ENCODE peak calls at places on chromosomes 5 and 9, in seven cellular contexts. S, L, J, W, G, U and D are unnamed samples. For H3K9me2, the result is how much of the 10 kb centered on the place peaks cover.

GRCh38 chr9:98365227-98365669 is 109.8 kb upstream of the TBC1D2 start:
- DNase-seq in S (peak), L (peak), J (peak), W (no peak), G (peak), U (no peak), D (peak)

GRCh38 chr9:89154651-89155336 is 23.8 kb downstream of the SHC3 start:
- DNase-seq in S (no peak), L (peak), J (no peak), W (no peak), G (peak), U (no peak), D (peak)

GRCh38 chr5:50580506-50580905 is 85.9 kb upstream of the PARP8 start:
- DNase-seq in S (no peak), L (no peak), J (no peak), W (no peak), G (no peak), U (no peak), D (peak)

GRCh38 chr5:149323235-149324205 is 21.8 kb upstream of the GRPEL2 start:
- DNase-seq in S (no peak), L (peak), J (no peak), W (no peak), G (no peak), U (peak), D (no peak)

GRCh38 chr9:133428579-133429215 is 6.5 kb downstream of the ADAMTS13 start:
- DNase-seq in S (peak), L (peak), J (no peak), W (peak), G (no peak), U (peak), D (no peak)

GRCh38 chr5:135007305-135007704 is 26.7 kb downstream of the PITX1 start:
- DNase-seq in S (no peak), L (no peak), J (no peak), W (peak), G (no peak), U (no peak), D (no peak)

GRCh38 chr9:81613002-81613750 is 76.2 kb downstream of the TLE1 start:
- DNase-seq in S (no peak), L (peak), J (no peak), W (peak), G (no peak), U (peak), D (no peak)

GRCh38 chr5:118628672-118629354 is 359.5 kb downstream of the DTWD2 start:
- DNase-seq in S (peak), L (no peak), J (no peak), W (no peak), G (no peak), U (no peak), D (no peak)

GRCh38 chr5:58318468-58318867 is 141.4 kb downstream of the PLK2 start:
- DNase-seq in S (no peak), L (peak), J (no peak), W (no peak), G (no peak), U (no peak), D (peak)

GRCh38 chr5:117486879-117487391 is 912.3 kb upstream of the SEMA6A start:
- DNase-seq in S (no peak), L (no peak), J (no peak), W (no peak), G (peak), U (peak), D (no peak)

GRCh38 chr5:124604419-124604818 is 142.0 kb downstream of the ZNF608 start:
- DNase-seq in S (no peak), L (no peak), J (no peak), W (no peak), G (no peak), U (no peak), D (no peak)

GRCh38 chr9:96009690-96010477 is 134.4 kb downstream of the ERCC6L2 start:
- DNase-seq in S (no peak), L (no peak), J (peak), W (no peak), G (no peak), U (no peak), D (peak)

GRCh38 chr9:36991516-36992134 is 42.4 kb downstream of the PAX5 start:
- DNase-seq in S (peak), L (no peak), J (peak), W (peak), G (peak), U (no peak), D (peak)

GRCh38 chr5:8576178-8576577 is 707.2 kb downstream of the MTRR start:
- DNase-seq in S (peak), L (peak), J (no peak), W (no peak), G (no peak), U (no peak), D (no peak)

GRCh38 chr5:128693779-128694178 is 155.7 kb upstream of the FBN2 start:
- DNase-seq in S (no peak), L (peak), J (no peak), W (no peak), G (no peak), U (no peak), D (no peak)

GRCh38 chr9:133803028-133803585 is 65.0 kb upstream of the SARDH start:
- DNase-seq in S (no peak), L (peak), J (no peak), W (no peak), G (no peak), U (no peak), D (no peak)

GRCh38 chr5:132827943-132828673 is 2.3 kb downstream of the SHROOM1 start:
- DNase-seq in S (no peak), L (no peak), J (no peak), W (no peak), G (no peak), U (no peak), D (no peak)

DNA sequence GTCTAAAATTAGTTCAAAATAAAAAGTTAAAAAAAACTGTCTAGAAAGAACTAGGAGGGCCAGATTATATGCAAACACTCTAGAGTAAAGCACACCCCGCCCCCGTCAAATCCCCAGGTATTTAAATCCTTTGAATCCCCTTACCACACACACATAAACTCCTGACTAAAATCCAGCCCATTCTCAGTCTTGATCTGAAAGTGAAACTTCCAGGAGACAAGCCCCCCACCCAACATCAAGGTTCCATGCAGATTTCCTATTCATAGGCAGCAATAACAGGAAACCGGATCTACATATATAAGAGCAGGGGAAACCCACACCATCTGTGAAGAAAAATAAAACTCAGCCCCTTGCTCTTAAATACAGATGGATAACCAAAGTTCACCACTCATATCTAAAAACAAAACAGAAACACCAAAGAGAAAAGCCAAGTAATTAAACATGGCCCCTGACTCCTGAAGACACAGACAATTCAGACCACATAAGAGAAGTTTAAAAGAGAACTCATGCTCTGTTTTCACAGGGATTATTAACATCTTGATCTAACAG is 42.3 kb downstream of the MARCHF3 start:
- DNase-seq in S (no peak), L (no peak), J (peak), W (no peak), G (no peak), U (no peak), D (no peak)
- H3K4me3 ChIP-seq in S (peak), L (no peak), J (peak), W (no peak), G (no peak), U (no peak), D (no peak)

GRCh38 chr5:32157078-32157477 is 17.0 kb downstream of the GOLPH3 start:
- DNase-seq in S (no peak), L (no peak), J (no peak), W (no peak), G (no peak), U (no peak), D (no peak)

GRCh38 chr5:32158679-32158975 is 15.5 kb downstream of the GOLPH3 start:
- DNase-seq in S (no peak), L (no peak), J (no peak), W (no peak), G (no peak), U (no peak), D (no peak)

GRCh38 chr5:32159328-32160072 is 14.6 kb downstream of the GOLPH3 start:
- DNase-seq in S (no peak), L (no peak), J (no peak), W (no peak), G (no peak), U (no peak), D (no peak)

GRCh38 chr5:32155211-32155610 is 18.9 kb downstream of the GOLPH3 start:
- DNase-seq in S (no peak), L (no peak), J (no peak), W (no peak), G (no peak), U (no peak), D (no peak)

DNA sequence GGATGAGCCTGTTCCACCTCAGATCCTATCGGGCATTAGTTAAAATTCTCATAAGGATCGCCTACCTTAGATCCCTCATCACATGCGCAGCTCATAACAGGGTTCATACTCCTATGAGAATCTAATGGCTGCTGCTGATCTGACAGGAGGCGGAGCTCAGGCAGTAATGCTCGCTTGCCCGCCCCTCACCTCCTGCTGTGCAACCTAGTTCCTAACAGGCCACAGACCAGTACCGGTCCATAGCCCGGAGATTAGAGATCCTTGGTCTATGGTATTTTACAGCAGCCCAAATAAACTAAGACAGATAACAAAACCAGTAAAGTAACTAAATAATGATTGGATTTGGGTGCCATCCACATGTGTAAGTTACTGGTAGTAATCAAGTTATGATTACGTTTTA is 17.5 kb downstream of the GOLPH3 start:
- DNase-seq in S (peak), L (no peak), J (no peak), W (no peak), G (no peak), U (no peak), D (no peak)
- H3K9me2 ChIP-seq in S (under half), L (under half), J (under half), W (under half), G (under half), U (under half), D (under half)

GRCh38 chr9:130030821-130031481 is 12.0 kb downstream of the FNBP1 start:
- DNase-seq in S (no peak), L (no peak), J (no peak), W (no peak), G (no peak), U (no peak), D (no peak)

GRCh38 chr9:130039504-130040147 is 3.4 kb downstream of the FNBP1 start:
- DNase-seq in S (peak), L (no peak), J (peak), W (peak), G (no peak), U (no peak), D (peak)

GRCh38 chr9:130040901-130041647 is 1.9 kb downstream of the FNBP1 start:
- DNase-seq in S (no peak), L (no peak), J (no peak), W (no peak), G (no peak), U (no peak), D (no peak)

GRCh38 chr9:130034570-130034969 is 8.4 kb downstream of the FNBP1 start:
- DNase-seq in S (no peak), L (peak), J (no peak), W (no peak), G (no peak), U (no peak), D (peak)

GRCh38 chr9:130036099-130036498 is 6.9 kb downstream of the FNBP1 start:
- DNase-seq in S (no peak), L (peak), J (no peak), W (no peak), G (no peak), U (no peak), D (peak)
- H3K4me3 ChIP-seq in S (no peak), L (no peak), J (no peak), W (no peak), G (no peak), U (no peak), D (no peak)

GRCh38 chr9:6609499-6610016 is 36.0 kb downstream of the GLDC start:
- DNase-seq in S (no peak), L (no peak), J (no peak), W (no peak), G (no peak), U (no peak), D (no peak)

GRCh38 chr9:6600006-6600405 is 45.5 kb downstream of the GLDC start:
- DNase-seq in S (no peak), L (no peak), J (no peak), W (no peak), G (no peak), U (no peak), D (no peak)

GRCh38 chr9:6610073-6610472 is 35.5 kb downstream of the GLDC start:
- DNase-seq in S (no peak), L (no peak), J (no peak), W (no peak), G (no peak), U (no peak), D (no peak)

GRCh38 chr9:6600426-6600825 is 45.1 kb downstream of the GLDC start:
- DNase-seq in S (no peak), L (no peak), J (no peak), W (no peak), G (no peak), U (no peak), D (no peak)

DNA sequence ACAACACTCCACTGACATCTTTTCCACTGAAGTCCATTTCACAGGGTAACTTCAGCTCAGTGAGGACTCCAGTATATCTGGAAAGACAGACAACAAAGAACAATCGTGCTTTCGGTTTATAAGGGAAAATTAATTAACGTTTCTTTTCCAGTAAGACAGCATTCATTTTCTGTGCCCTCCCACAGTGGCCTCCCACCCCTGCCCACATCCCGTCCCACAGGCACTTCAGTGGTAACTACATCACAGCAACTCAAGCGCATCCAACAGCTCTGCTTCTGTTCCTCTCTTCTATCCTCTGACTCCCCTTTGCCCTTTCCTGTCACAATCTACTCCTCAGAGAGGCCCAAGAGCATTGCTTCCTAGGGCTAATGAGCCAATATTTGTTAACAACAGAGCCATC is 40.3 kb downstream of the GLDC start:
- DNase-seq in S (no peak), L (no peak), J (no peak), W (no peak), G (no peak), U (no peak), D (no peak)
- H3K9me2 ChIP-seq in S (under half), L (under half), J (under half), W (under half), G (under half), U (under half), D (under half)

GRCh38 chr9:131738838-131739191 is 1.1 kb downstream of the RAPGEF1 start:
- DNase-seq in S (peak), L (peak), J (peak), W (no peak), G (no peak), U (peak), D (peak)

GRCh38 chr9:131740898-131741297 is 1.0 kb upstream of the RAPGEF1 start:
- DNase-seq in S (no peak), L (no peak), J (no peak), W (no peak), G (no peak), U (no peak), D (no peak)

GRCh38 chr9:131739192-131739961 is 499 bp downstream of the RAPGEF1 start:
- DNase-seq in S (peak), L (peak), J (peak), W (peak), G (no peak), U (peak), D (peak)

GRCh38 chr9:131738293-131738692 is 1.6 kb downstream of the RAPGEF1 start:
- DNase-seq in S (no peak), L (no peak), J (no peak), W (no peak), G (no peak), U (no peak), D (no peak)

DNA sequence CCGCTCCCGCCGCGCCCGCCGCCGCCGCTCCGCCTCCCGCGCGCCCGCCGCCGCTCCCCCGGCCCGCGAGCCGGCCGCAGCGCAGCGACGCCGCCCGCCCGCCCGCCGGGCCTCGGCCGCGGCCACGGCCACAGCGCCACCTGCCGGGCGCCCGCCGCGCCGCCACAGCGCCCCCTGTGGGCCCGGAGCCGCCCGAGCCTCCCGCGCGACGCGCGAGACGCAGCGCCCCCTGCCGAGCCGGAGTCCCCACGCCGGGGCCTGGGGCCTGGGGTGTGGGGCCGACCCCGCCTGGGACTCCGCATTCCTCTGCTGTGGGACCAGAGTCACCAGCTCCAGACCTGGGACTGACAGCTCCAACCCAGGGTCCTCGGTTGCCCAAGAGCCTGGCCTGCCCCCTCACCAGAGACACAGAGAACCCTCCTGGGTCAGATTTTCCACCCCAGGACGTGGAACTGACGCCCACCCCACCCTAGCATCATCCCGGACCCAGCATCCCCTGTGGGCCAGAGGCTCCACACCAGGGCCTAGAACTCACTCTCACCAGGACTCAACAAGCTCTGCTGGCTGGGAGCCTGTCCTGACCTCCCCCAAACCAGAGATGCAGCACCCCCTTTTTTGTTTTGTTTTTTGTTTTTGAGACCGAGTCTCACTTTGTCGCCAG is at the start of gene RAPGEF1:
- DNase-seq in S (peak), L (peak), J (peak), W (peak), G (no peak), U (peak), D (peak)
- H3K4me3 ChIP-seq in S (peak), L (peak), J (peak), W (peak), G (peak), U (peak), D (peak)

DNA sequence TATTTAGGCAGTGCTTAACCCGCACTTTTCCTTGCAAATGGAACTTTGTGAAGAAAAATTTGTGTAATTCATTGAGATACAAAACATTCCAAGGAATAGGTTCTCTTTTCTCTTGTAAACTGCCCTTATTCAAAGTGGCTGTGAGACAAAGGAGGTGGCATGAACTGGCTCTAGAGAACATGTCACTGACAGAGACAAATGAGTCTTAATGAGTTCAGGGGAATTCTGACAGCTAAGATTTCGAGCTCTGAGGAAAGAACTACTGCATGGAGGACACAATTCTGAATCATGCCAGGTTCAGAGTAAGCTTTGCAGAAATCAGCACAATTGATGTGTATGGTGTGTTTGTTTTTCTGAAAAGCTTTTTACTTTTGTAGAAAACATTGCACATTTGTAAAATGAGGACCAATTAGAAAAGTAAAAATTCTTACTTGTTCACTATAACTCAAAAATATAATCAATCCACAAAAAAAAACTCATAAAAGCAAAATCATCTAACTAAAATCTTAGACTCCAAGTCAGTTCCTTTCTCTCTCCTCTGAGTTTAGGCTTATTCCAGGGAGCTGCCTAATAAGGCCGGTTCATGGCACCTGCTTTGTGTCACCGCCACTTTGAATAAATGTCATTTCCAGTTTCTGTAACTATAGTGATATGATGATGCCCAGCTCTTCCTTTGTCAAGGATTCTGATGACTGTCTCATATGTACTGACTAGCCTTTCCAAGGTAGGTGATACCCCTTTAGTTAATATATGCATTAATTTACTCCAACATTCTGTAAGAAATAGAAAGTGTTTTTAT is 163.2 kb downstream of the HCN1 start:
- DNase-seq in S (peak), L (no peak), J (no peak), W (no peak), G (no peak), U (no peak), D (no peak)
- H3K9me2 ChIP-seq in S (under half), L (under half), J (under half), W (under half), G (under half), U (under half), D (under half)

GRCh38 chr9:684950-685340 is 156.6 kb upstream of the DMRT1 start:
- DNase-seq in S (no peak), L (peak), J (no peak), W (no peak), G (no peak), U (peak), D (peak)
- H3K4me3 ChIP-seq in S (no peak), L (peak), J (no peak), W (peak), G (no peak), U (no peak), D (peak)

DNA sequence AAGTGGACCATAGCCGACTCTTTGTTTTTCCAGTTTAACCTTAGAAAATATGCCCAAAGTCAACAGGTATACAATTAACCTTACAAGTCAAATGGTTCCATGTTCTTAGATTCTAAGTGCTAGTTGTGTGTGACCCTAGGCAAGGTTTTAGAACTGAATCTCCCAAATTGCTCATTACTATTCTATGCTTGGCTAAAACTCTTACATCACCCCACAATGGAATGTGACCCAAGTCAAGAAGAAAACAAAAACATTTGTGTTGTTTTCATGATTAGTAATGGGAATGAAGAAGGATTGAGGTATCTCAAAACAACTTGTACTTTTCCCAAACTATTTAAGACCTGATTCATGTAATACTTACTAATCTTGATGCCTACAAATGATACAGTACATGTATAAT is 159.2 kb downstream of the ARRDC3 start:
- DNase-seq in S (no peak), L (peak), J (no peak), W (no peak), G (no peak), U (no peak), D (no peak)
- H3K9me2 ChIP-seq in S (under half), L (under half), J (under half), W (under half), G (under half), U (under half), D (under half)